ENCODE peak calls at places on chromosomes 1 and 21, in six cellular contexts. W is HepG2, Y is adrenal gland, Q is heart left ventricle, N is K562, B is ovary. M is an unnamed sample.

GRCh38 chr1:178055779-178056471 is 38.0 kb upstream of the RASAL2 start:
- DNase-seq in W (peak), Y (no peak), Q (no peak), N (no peak), B (no peak), M (no peak)

GRCh38 chr1:115098979-115099692 is 9.8 kb upstream of the TSPAN2 start:
- DNase-seq in W (no peak), Y (no peak), Q (no peak), N (no peak), B (no peak), M (no peak)

GRCh38 chr21:34754690-34755647 is 86.2 kb downstream of the CLIC6 start:
- DNase-seq in W (no peak), Y (no peak), Q (no peak), N (peak), B (no peak), M (peak)

GRCh38 chr1:185742403-185742802 is 8.2 kb downstream of the HMCN1 start:
- DNase-seq in W (no peak), Y (no peak), Q (no peak), N (no peak), B (no peak), M (no peak)

GRCh38 chr1:150528997-150529396 is 13.4 kb downstream of the FALEC start:
- DNase-seq in W (no peak), Y (no peak), Q (no peak), N (no peak), B (no peak), M (no peak)

GRCh38 chr1:70318191-70318590 is 36.3 kb downstream of the ANKRD13C start:
- DNase-seq in W (no peak), Y (no peak), Q (no peak), N (no peak), B (no peak), M (no peak)

GRCh38 chr1:233971753-233972152 is 67.3 kb downstream of the SLC35F3 start:
- DNase-seq in W (no peak), Y (no peak), Q (no peak), N (no peak), B (no peak), M (no peak)

GRCh38 chr1:5873556-5873955 is 118.7 kb downstream of the NPHP4 start:
- DNase-seq in W (no peak), Y (no peak), Q (no peak), N (no peak), B (no peak), M (no peak)

GRCh38 chr1:83819436-83819835 is 179.5 kb downstream of the TTLL7 start:
- DNase-seq in W (no peak), Y (no peak), Q (no peak), N (no peak), B (no peak), M (no peak)

GRCh38 chr1:25569599-25570458 is 26.4 kb downstream of the LDLRAP1 start:
- DNase-seq in W (no peak), Y (no peak), Q (no peak), N (peak), B (no peak), M (no peak)

GRCh38 chr1:187228790-187229189 is 400.0 kb downstream of the PLA2G4A start:
- DNase-seq in W (no peak), Y (no peak), Q (no peak), N (no peak), B (no peak), M (no peak)

DNA sequence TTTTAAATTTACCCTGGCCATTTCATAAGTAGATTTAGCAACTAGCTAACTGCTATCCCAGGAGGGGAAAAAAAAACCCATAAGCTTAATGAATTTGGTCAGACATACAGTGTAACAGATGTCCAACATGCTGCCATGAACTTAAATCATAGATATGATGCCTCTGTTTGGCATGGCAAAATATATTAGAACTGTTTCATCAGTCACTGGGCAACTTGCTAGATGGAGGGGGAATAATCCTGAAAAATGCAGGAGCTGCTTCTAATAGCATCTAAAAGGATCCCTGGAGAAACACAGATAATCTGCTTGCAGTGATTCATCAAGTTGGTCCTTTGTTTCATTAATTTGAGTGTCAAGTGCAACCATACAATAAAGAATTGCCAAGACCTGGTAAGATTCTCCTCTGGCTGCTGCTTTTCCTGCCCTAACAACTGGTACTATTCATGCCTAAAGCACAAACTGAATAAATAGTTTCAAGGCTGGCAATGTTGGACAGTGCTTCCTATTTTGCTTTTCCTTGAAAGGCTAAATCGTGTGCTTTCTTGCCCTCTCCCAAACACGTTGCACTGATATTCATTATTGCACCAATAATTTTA is 1.5 kb upstream of the ST6GALNAC5 start:
- DNase-seq in W (no peak), Y (no peak), Q (no peak), N (no peak), B (no peak), M (no peak)
- H3K4me3 ChIP-seq in W (no peak), Y (no peak), Q (no peak), N (no peak), B (no peak), M (no peak)

GRCh38 chr1:46132529-46133180 is at the start of gene PIK3R3:
- DNase-seq in W (peak), Y (peak), Q (peak), N (peak), B (peak), M (peak)

GRCh38 chr1:46134660-46135331 is 2.4 kb upstream of the PIK3R3 start:
- DNase-seq in W (no peak), Y (peak), Q (no peak), N (no peak), B (no peak), M (peak)

GRCh38 chr1:46131727-46132528 is 501 bp downstream of the PIK3R3 start:
- DNase-seq in W (no peak), Y (peak), Q (no peak), N (peak), B (peak), M (no peak)

GRCh38 chr1:46133946-46134345 is 1.5 kb upstream of the PIK3R3 start:
- DNase-seq in W (no peak), Y (no peak), Q (no peak), N (no peak), B (no peak), M (no peak)

GRCh38 chr1:46133181-46133658 is 791 bp upstream of the PIK3R3 start:
- DNase-seq in W (no peak), Y (no peak), Q (no peak), N (peak), B (no peak), M (no peak)
- TF ChIP-seq POLR2A in W (peak), Y (peak), Q (no peak), N (no peak), B (no peak), M (no peak)

DNA sequence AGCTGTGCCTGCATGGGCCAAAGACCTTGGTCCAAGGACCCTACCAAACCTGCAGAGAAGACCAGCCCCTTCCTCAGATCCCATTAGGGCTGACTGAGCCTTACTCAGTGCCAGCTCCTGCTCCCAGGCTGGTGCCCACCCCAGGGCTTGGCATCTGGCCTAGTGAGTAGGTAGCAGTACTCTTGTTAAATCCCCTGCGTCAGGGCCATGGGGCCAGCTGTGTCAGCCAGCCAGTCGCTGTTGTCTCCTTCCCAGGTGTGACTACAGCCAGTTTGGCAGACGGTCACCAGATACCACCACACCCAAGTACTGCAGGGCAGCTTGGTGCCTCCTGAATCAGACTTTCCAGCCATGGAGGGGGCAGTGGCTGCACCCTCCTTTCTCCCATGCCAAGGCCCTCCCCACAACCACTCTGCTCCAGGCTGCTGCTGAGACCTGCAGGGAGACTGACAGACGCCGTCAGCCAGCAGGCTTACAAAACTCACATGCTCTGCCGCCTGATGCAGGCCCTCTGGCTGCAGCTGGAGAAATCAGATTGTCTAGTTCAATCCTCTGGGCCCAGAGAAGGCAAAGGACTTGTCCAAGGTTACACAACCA is 3.0 kb downstream of the TENT5B start:
- DNase-seq in W (no peak), Y (no peak), Q (no peak), N (no peak), B (no peak), M (no peak)
- H3K4me3 ChIP-seq in W (no peak), Y (no peak), Q (no peak), N (no peak), B (no peak), M (no peak)

GRCh38 chr1:202016717-202017384 is 6.5 kb downstream of the ELF3 start:
- DNase-seq in W (no peak), Y (no peak), Q (no peak), N (no peak), B (no peak), M (no peak)

GRCh38 chr1:202018226-202018475 is 7.8 kb downstream of the ELF3 start:
- DNase-seq in W (no peak), Y (no peak), Q (no peak), N (no peak), B (no peak), M (no peak)

GRCh38 chr1:202017385-202018225 is 7.2 kb downstream of the ELF3 start:
- DNase-seq in W (no peak), Y (no peak), Q (no peak), N (peak), B (no peak), M (no peak)

GRCh38 chr1:202016022-202016624 is 5.7 kb downstream of the ELF3 start:
- DNase-seq in W (no peak), Y (no peak), Q (no peak), N (no peak), B (no peak), M (no peak)

GRCh38 chr1:202018476-202019234 is 8.3 kb downstream of the ELF3 start:
- DNase-seq in W (peak), Y (no peak), Q (no peak), N (peak), B (no peak), M (no peak)
- TF ChIP-seq POLR2A in W (no peak), Y (no peak), Q (no peak), N (no peak), B (no peak), M (no peak)

GRCh38 chr1:31690921-31691320 is 12.9 kb downstream of the COL16A1 start:
- DNase-seq in W (no peak), Y (no peak), Q (no peak), N (no peak), B (no peak), M (no peak)
- H3K4me3 ChIP-seq in W (no peak), Y (no peak), Q (no peak), N (no peak), B (no peak), M (no peak)